ENCODE peak calls at places on chromosomes 11 and 22, in ten cellular contexts. G, H, Y, Z, J, F, C, E, X and V are unnamed samples.

GRCh38 chr11:130477646-130478203 is 29.3 kb downstream of the ADAMTS15 start:
- DNase-seq in G (no peak), H (no peak), Y (no peak), Z (no peak), J (peak), F (no peak), C (peak), E (no peak), X (no peak), V (no peak)

GRCh38 chr11:99865951-99866350 is 821.1 kb upstream of the ARHGAP42 start:
- DNase-seq in G (no peak), H (no peak), Y (no peak), Z (no peak), J (no peak), F (peak), C (no peak), E (no peak), X (no peak), V (no peak)

GRCh38 chr11:83317757-83318548 is 31.8 kb upstream of the CCDC90B start:
- DNase-seq in G (no peak), H (no peak), Y (no peak), Z (no peak), J (no peak), F (no peak), C (no peak), E (no peak), X (no peak), V (no peak)

GRCh38 chr22:39527481-39527961 is 5.0 kb downstream of the RPS19BP1 start:
- DNase-seq in G (no peak), H (no peak), Y (peak), Z (no peak), J (no peak), F (no peak), C (no peak), E (no peak), X (no peak), V (peak)

GRCh38 chr11:10308208-10308954 is 3.5 kb downstream of the ADM start:
- DNase-seq in G (no peak), H (no peak), Y (no peak), Z (no peak), J (no peak), F (peak), C (peak), E (no peak), X (no peak), V (no peak)

GRCh38 chr11:101453682-101454081 is 130.1 kb downstream of the TRPC6 start:
- DNase-seq in G (no peak), H (no peak), Y (no peak), Z (no peak), J (no peak), F (peak), C (peak), E (no peak), X (no peak), V (no peak)

GRCh38 chr11:120719348-120719747 is 207.8 kb downstream of the GRIK4 start:
- DNase-seq in G (no peak), H (no peak), Y (no peak), Z (no peak), J (no peak), F (no peak), C (no peak), E (no peak), X (no peak), V (no peak)

GRCh38 chr11:45859661-45860140 is 12.4 kb downstream of the CRY2 start:
- DNase-seq in G (peak), H (peak), Y (peak), Z (peak), J (peak), F (no peak), C (peak), E (no peak), X (no peak), V (peak)

GRCh38 chr11:122082203-122082602 is 33.8 kb downstream of the BLID start:
- DNase-seq in G (no peak), H (no peak), Y (no peak), Z (no peak), J (peak), F (no peak), C (no peak), E (no peak), X (no peak), V (no peak)

GRCh38 chr22:40453676-40454075 is 83.3 kb downstream of the SGSM3 start:
- DNase-seq in G (no peak), H (no peak), Y (no peak), Z (no peak), J (no peak), F (no peak), C (peak), E (no peak), X (no peak), V (no peak)

GRCh38 chr11:5624489-5625278 is at the start of gene TRIM34:
- DNase-seq in G (peak), H (peak), Y (peak), Z (no peak), J (peak), F (peak), C (peak), E (peak), X (peak), V (no peak)

GRCh38 chr22:47395481-47395880 is 633.0 kb downstream of the TBC1D22A start:
- DNase-seq in G (no peak), H (no peak), Y (no peak), Z (no peak), J (no peak), F (no peak), C (no peak), E (no peak), X (no peak), V (peak)

GRCh38 chr11:18727499-18728236 is 1.7 kb upstream of the IGSF22 start:
- DNase-seq in G (peak), H (peak), Y (no peak), Z (no peak), J (peak), F (no peak), C (peak), E (peak), X (peak), V (no peak)

GRCh38 chr11:104333977-104334376 is 170.0 kb upstream of the PDGFD start:
- DNase-seq in G (no peak), H (no peak), Y (no peak), Z (no peak), J (no peak), F (no peak), C (peak), E (no peak), X (no peak), V (no peak)

GRCh38 chr11:119990306-119991021 is 147.4 kb downstream of the TRIM29 start:
- DNase-seq in G (no peak), H (no peak), Y (no peak), Z (peak), J (peak), F (no peak), C (peak), E (no peak), X (no peak), V (peak)

GRCh38 chr11:46868912-46869311 is 22.8 kb upstream of the CKAP5 start:
- DNase-seq in G (no peak), H (no peak), Y (peak), Z (no peak), J (no peak), F (no peak), C (no peak), E (no peak), X (no peak), V (no peak)

GRCh38 chr11:73528420-73528819 is 69.5 kb downstream of the FAM168A start:
- DNase-seq in G (no peak), H (no peak), Y (no peak), Z (no peak), J (peak), F (no peak), C (no peak), E (no peak), X (no peak), V (no peak)

GRCh38 chr11:128231845-128232410 is 355.4 kb downstream of the ETS1 start:
- DNase-seq in G (no peak), H (no peak), Y (no peak), Z (no peak), J (no peak), F (no peak), C (no peak), E (no peak), X (no peak), V (no peak)

GRCh38 chr11:12430912-12431311 is 53.5 kb downstream of the PARVA start:
- DNase-seq in G (no peak), H (no peak), Y (peak), Z (no peak), J (peak), F (peak), C (peak), E (no peak), X (no peak), V (no peak)

GRCh38 chr11:72222106-72222891 is 2.3 kb upstream of the INPPL1 start:
- DNase-seq in G (peak), H (no peak), Y (no peak), Z (no peak), J (no peak), F (no peak), C (no peak), E (no peak), X (no peak), V (no peak)

GRCh38 chr11:46917109-46918086 is 952 bp downstream of the LRP4 start:
- DNase-seq in G (no peak), H (peak), Y (no peak), Z (no peak), J (no peak), F (no peak), C (no peak), E (no peak), X (no peak), V (no peak)

GRCh38 chr11:10844364-10844763 is 13.5 kb downstream of the ZBED5 start:
- DNase-seq in G (no peak), H (no peak), Y (no peak), Z (no peak), J (no peak), F (no peak), C (no peak), E (no peak), X (no peak), V (no peak)

GRCh38 chr11:109641549-109641948 is 219.6 kb downstream of the C11orf87 start:
- DNase-seq in G (peak), H (peak), Y (no peak), Z (no peak), J (peak), F (no peak), C (peak), E (no peak), X (no peak), V (no peak)

GRCh38 chr11:24289301-24289700 is 207.6 kb upstream of the LUZP2 start:
- DNase-seq in G (no peak), H (no peak), Y (no peak), Z (no peak), J (no peak), F (no peak), C (no peak), E (no peak), X (no peak), V (no peak)

GRCh38 chr11:34492806-34493414 is 20.7 kb downstream of the ELF5 start:
- DNase-seq in G (peak), H (peak), Y (peak), Z (no peak), J (peak), F (peak), C (peak), E (no peak), X (peak), V (peak)

GRCh38 chr11:57305523-57305922 is 19.2 kb downstream of the TNKS1BP1 start:
- DNase-seq in G (no peak), H (no peak), Y (no peak), Z (no peak), J (no peak), F (no peak), C (no peak), E (no peak), X (no peak), V (no peak)